ENCODE peak calls at places on chromosomes 16 and 17, in ten cellular contexts. C, K, S, Y, Q, P, G, V, E and W are unnamed samples.

GRCh38 chr16:67928561-67929364 is 2.9 kb downstream of the CTRL start:
- DNase-seq in C (peak), K (peak), S (peak), Y (peak), Q (peak), P (peak), G (peak), V (peak), E (peak), W (peak)

GRCh38 chr17:73096866-73097265 is 4.4 kb upstream of the SLC39A11 start:
- DNase-seq in C (no peak), K (no peak), S (no peak), Y (no peak), Q (no peak), P (no peak), G (no peak), V (no peak), E (no peak), W (no peak)

GRCh38 chr17:64264891-64265290 is 1.8 kb upstream of the TEX2 start:
- DNase-seq in C (no peak), K (no peak), S (no peak), Y (no peak), Q (no peak), P (no peak), G (no peak), V (no peak), E (no peak), W (no peak)

GRCh38 chr17:61331886-61332285 is 67.8 kb upstream of the TBX2 start:
- DNase-seq in C (no peak), K (no peak), S (no peak), Y (no peak), Q (no peak), P (no peak), G (no peak), V (no peak), E (no peak), W (no peak)

GRCh38 chr16:76428858-76429257 is 151.7 kb downstream of the CNTNAP4 start:
- DNase-seq in C (no peak), K (no peak), S (no peak), Y (peak), Q (no peak), P (no peak), G (no peak), V (no peak), E (no peak), W (no peak)

GRCh38 chr17:1078831-1079561 is 82.1 kb downstream of the TIMM22 start:
- DNase-seq in C (no peak), K (no peak), S (no peak), Y (no peak), Q (no peak), P (no peak), G (no peak), V (no peak), E (no peak), W (peak)

GRCh38 chr17:1019451-1019850 is 22.5 kb downstream of the TIMM22 start:
- DNase-seq in C (no peak), K (no peak), S (no peak), Y (no peak), Q (no peak), P (no peak), G (no peak), V (no peak), E (no peak), W (no peak)

GRCh38 chr17:80232438-80232837 is 12.2 kb downstream of the SLC26A11 start:
- DNase-seq in C (no peak), K (no peak), S (no peak), Y (no peak), Q (no peak), P (no peak), G (no peak), V (no peak), E (no peak), W (no peak)

GRCh38 chr17:63035695-63036094 is 69.7 kb downstream of the TANC2 start:
- DNase-seq in C (no peak), K (no peak), S (peak), Y (no peak), Q (no peak), P (peak), G (no peak), V (no peak), E (no peak), W (no peak)

GRCh38 chr17:34852141-34852540 is 109.1 kb downstream of the CCT6B start:
- DNase-seq in C (peak), K (no peak), S (no peak), Y (no peak), Q (no peak), P (no peak), G (no peak), V (no peak), E (no peak), W (no peak)

GRCh38 chr17:31533546-31534155 is 142.2 kb downstream of the RAB11FIP4 start:
- DNase-seq in C (no peak), K (peak), S (peak), Y (peak), Q (no peak), P (no peak), G (no peak), V (peak), E (no peak), W (peak)

GRCh38 chr16:84205976-84206691 is 15.2 kb downstream of the ADAD2 start:
- DNase-seq in C (no peak), K (no peak), S (no peak), Y (no peak), Q (no peak), P (no peak), G (no peak), V (no peak), E (no peak), W (no peak)

GRCh38 chr16:12674096-12674495 is 129.6 kb downstream of the CPPED1 start:
- DNase-seq in C (no peak), K (peak), S (peak), Y (no peak), Q (no peak), P (no peak), G (no peak), V (no peak), E (no peak), W (no peak)

GRCh38 chr16:87570938-87571867 is 31.1 kb upstream of the JPH3 start:
- DNase-seq in C (no peak), K (peak), S (peak), Y (no peak), Q (peak), P (no peak), G (no peak), V (no peak), E (no peak), W (no peak)

GRCh38 chr17:82107341-82107860 is 9.4 kb upstream of the FASN start:
- DNase-seq in C (peak), K (no peak), S (peak), Y (no peak), Q (no peak), P (no peak), G (no peak), V (no peak), E (no peak), W (no peak)

GRCh38 chr17:66087073-66087472 is 104.9 kb downstream of the CEP112 start:
- DNase-seq in C (no peak), K (peak), S (peak), Y (no peak), Q (no peak), P (no peak), G (no peak), V (no peak), E (no peak), W (no peak)

GRCh38 chr16:70576431-70577255 is 53.0 kb downstream of the SF3B3 start:
- DNase-seq in C (no peak), K (peak), S (peak), Y (peak), Q (no peak), P (no peak), G (no peak), V (no peak), E (no peak), W (no peak)